ENCODE peak calls at places on chromosomes 3 and 15, in seven cellular contexts. K, V, Y, C, R, X and T are unnamed samples.

GRCh38 chr3:52087728-52088127 is 31.4 kb upstream of the DUSP7 start:
- DNase-seq in K (no peak), Y (no peak), R (no peak), V (no peak), C (no peak), X (no peak), T (no peak)

GRCh38 chr3:149792485-149793270 is at the start of gene ANKUB1:
- DNase-seq in X (no peak), V (no peak), C (no peak), R (no peak), K (peak; percentile 67), Y (peak; percentile 69), T (no peak)

GRCh38 chr3:50372349-50372748 is 13.0 kb upstream of the TMEM115 start:
- DNase-seq in R (no peak), X (peak; percentile 17), K (no peak), C (no peak), Y (no peak), V (no peak), T (peak; percentile 23)

GRCh38 chr3:6394944-6395343 is 466.0 kb upstream of the GRM7 start:
- DNase-seq in C (no peak), V (no peak), K (no peak), R (no peak), Y (no peak), X (no peak), T (no peak)

GRCh38 chr3:42013652-42014442 is 51.9 kb upstream of the ULK4 start:
- DNase-seq in R (peak; percentile 55), X (no peak), V (peak; percentile 38), Y (no peak), K (no peak), C (peak; percentile 44), T (no peak)

GRCh38 chr3:108021533-108021932 is 69.3 kb downstream of the CD47 start:
- DNase-seq in V (no peak), R (no peak), Y (no peak), K (no peak), X (no peak), C (no peak), T (no peak)

GRCh38 chr15:27570746-27571145 is 528.4 kb downstream of the OCA2 start:
- DNase-seq in X (no peak), R (no peak), V (no peak), Y (no peak), K (no peak), C (no peak), T (no peak)

GRCh38 chr15:66135664-66136063 is 117.9 kb downstream of the MEGF11 start:
- DNase-seq in V (no peak), X (no peak), Y (no peak), C (no peak), K (no peak), R (no peak), T (no peak)

GRCh38 chr15:38683382-38684242 is 119.0 kb upstream of the RASGRP1 start:
- DNase-seq in V (no peak), K (no peak), X (peak; percentile 61), R (peak; percentile 80), C (no peak), Y (peak; percentile 10), T (peak; percentile 73)

GRCh38 chr15:101150723-101151040 is 101.2 kb downstream of the CHSY1 start:
- DNase-seq in C (no peak), Y (no peak), V (no peak), X (no peak), K (no peak), R (peak; percentile 2), T (no peak)

GRCh38 chr3:130692455-130692854 is 54.2 kb downstream of the PIK3R4 start:
- DNase-seq in X (no peak), K (no peak), R (no peak), C (no peak), Y (no peak), V (no peak), T (no peak)

GRCh38 chr3:9448643-9449042 is 51.2 kb downstream of the SETD5 start:
- DNase-seq in C (no peak), K (no peak), Y (no peak), X (no peak), R (no peak), V (no peak), T (no peak)

GRCh38 chr3:183664913-183665381 is 29.5 kb downstream of the KLHL24 start:
- DNase-seq in R (no peak), V (no peak), Y (no peak), K (no peak), C (no peak), X (no peak), T (no peak)